ENCODE peak calls at places on chromosomes 5 and 9, in seven cellular contexts. Z is uterus; K is colonic mucosa; A is thoracic aorta; O is left ventricle myocardium inferior; V is neuronal stem cell; L is CD8-positive, alpha-beta memory T cell. F is an unnamed sample.

GRCh38 chr9:97312556-97312955 is 5.1 kb downstream of the CCDC180 start:
- DNase-seq in A (no peak), O (no peak), Z (no peak), K (no peak), L (no peak), V (no peak), F (no peak)

GRCh38 chr9:128203024-128203841 is at the start of gene DNM1:
- DNase-seq in V (peak; percentile 78), Z (peak; percentile 69), A (no peak), K (peak; percentile 49), L (peak; percentile 77), O (peak; percentile 61), F (peak; percentile 66)

GRCh38 chr9:133477992-133478850 is 678 bp downstream of the SLC2A6 start:
- DNase-seq in O (peak; percentile 43), K (no peak), A (no peak), V (peak; percentile 39), L (no peak), Z (no peak), F (peak; percentile 58)

GRCh38 chr9:5688109-5688508 is 59.2 kb downstream of the RIC1 start:
- DNase-seq in Z (no peak), L (no peak), V (no peak), O (no peak), K (no peak), A (no peak), F (no peak)

GRCh38 chr5:142644127-142644526 is 41.8 kb downstream of the FGF1 start:
- DNase-seq in K (no peak), V (no peak), A (no peak), L (no peak), O (no peak), Z (no peak), F (no peak)

GRCh38 chr9:95670122-95670521 is 153.4 kb upstream of the PTCH1 start:
- DNase-seq in V (no peak), K (no peak), A (no peak), Z (no peak), O (no peak), L (no peak), F (no peak)

GRCh38 chr9:631596-631995 is 209.9 kb upstream of the DMRT1 start:
- DNase-seq in A (no peak), Z (no peak), K (no peak), V (no peak), L (no peak), O (no peak), F (no peak)

GRCh38 chr5:56561-57290 is 35.2 kb upstream of the PLEKHG4B start:
- DNase-seq in V (peak; percentile 79), Z (no peak), O (no peak), A (no peak), K (no peak), L (no peak), F (no peak)

GRCh38 chr5:79183617-79184016 is 52.3 kb upstream of the JMY start:
- DNase-seq in O (no peak), L (no peak), V (no peak), A (no peak), Z (no peak), K (no peak), F (no peak)

GRCh38 chr9:84166828-84167400 is 173.6 kb downstream of the SLC28A3 start:
- DNase-seq in O (no peak), Z (no peak), A (no peak), L (no peak), V (no peak), K (no peak), F (peak; percentile 52)

GRCh38 chr9:135906291-135907005 is 898 bp downstream of the CAMSAP1 start:
- DNase-seq in L (peak; percentile 12), Z (peak; percentile 23), A (no peak), O (no peak), V (peak; percentile 23), K (peak; percentile 33), F (no peak)

GRCh38 chr5:82793808-82794419 is 283.3 kb downstream of the TMEM167A start:
- DNase-seq in A (no peak), L (peak; percentile 4), O (no peak), V (peak; percentile 21), Z (no peak), K (peak; percentile 51), F (no peak)

GRCh38 chr5:172564883-172565282 is 76.2 kb upstream of the NEURL1B start:
- DNase-seq in A (no peak), L (no peak), Z (no peak), K (no peak), O (no peak), V (no peak), F (no peak)

GRCh38 chr5:135488727-135489465 is 36.7 kb upstream of the TIFAB start:
- DNase-seq in V (peak; percentile 89), A (no peak), O (no peak), K (no peak), L (no peak), Z (no peak), F (no peak)

GRCh38 chr9:135840107-135840506 is 67.2 kb downstream of the CAMSAP1 start:
- DNase-seq in L (no peak), O (no peak), A (no peak), V (no peak), Z (no peak), K (no peak), F (no peak)

GRCh38 chr5:95760291-95761191 is 29.4 kb downstream of the RHOBTB3 start:
- DNase-seq in L (peak; percentile 15), A (no peak), K (no peak), Z (no peak), V (no peak), O (no peak), F (no peak)
- H3K4me3 ChIP-seq in L (peak overlapping the region; percentile 59), A (peak overlapping the region; percentile 36), K (no peak overlapping the region), Z (no peak overlapping the region), V (no peak overlapping the region), O (peak overlapping the region; percentile 32), F (no peak overlapping the region)

DNA sequence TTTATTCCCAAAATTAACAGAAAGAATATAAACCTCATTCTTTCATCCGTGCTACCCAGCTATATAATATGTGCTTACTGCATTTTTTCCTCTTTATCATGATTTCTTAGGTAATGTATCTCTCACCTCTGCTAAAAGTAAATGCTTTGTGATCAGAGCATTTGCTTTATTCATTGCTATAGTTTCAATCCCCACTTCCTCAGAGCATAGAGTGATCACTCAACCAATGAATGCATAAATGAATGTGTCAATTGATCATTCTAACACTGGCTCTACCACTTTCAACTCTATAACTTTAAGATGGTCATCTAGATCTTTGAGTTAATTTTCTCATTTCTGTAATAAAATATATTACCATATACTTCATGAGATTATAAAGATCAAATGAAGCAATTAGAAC is 719.2 kb downstream of the CETN3 start:
- DNase-seq in V (no peak), K (no peak), L (no peak), O (no peak), Z (no peak), A (no peak), F (no peak)
- H3K36me3 ChIP-seq in V (no peaks in the 10 kb centered on the region), K (no peaks in the 10 kb centered on the region), L (no peaks in the 10 kb centered on the region), O (no peaks in the 10 kb centered on the region), Z (no peaks in the 10 kb centered on the region), A (no peaks in the 10 kb centered on the region), F (no peaks in the 10 kb centered on the region)

DNA sequence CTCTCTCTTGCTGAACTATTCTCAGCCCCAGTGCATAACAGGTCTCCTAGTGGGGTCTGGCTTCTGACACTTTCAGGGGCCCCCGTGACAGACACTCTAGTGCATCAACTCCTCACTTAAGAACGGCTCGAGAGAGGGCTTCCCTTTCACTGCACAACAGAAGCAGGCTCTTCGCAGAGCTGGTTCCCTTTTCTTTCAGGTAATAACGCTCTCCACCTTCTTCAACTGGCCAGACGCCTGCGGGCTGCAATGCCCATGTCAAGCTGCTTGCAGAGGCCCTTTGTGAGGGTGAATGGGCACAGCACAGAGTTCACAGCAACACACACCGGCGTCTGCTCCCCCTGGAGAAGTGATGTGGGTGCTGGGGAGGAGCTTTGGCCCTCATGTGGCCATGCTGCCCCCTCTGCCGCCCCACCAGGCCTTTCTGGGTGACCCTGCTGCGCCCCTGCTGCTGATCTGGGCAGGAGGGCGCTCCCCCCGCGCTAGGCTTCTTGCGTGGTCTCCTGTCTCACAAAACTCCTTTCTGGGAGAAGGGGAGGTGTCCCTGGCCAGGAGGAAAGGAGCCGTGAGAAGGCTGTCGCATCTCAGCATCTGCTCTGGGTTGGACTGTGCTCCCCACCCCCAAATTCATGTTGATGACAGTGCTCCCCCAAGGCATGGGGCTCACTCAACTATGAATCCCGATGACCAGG is 2.4 kb downstream of the MRPL36 start:
- DNase-seq in Z (no peak), V (no peak), K (no peak), O (no peak), L (no peak), A (no peak), F (no peak)
- H3K4me3 ChIP-seq in Z (no peak overlapping the region), V (no peak overlapping the region), K (no peak overlapping the region), O (no peak overlapping the region), L (no peak overlapping the region), A (no peak overlapping the region), F (no peak overlapping the region)

GRCh38 chr9:32502996-32503395 is 23.0 kb downstream of the RIGI start:
- DNase-seq in L (no peak), V (no peak), K (no peak), O (no peak), Z (no peak), A (no peak), F (no peak)

GRCh38 chr9:32502459-32502858 is 23.5 kb downstream of the RIGI start:
- DNase-seq in L (no peak), K (no peak), V (no peak), A (no peak), O (no peak), Z (no peak), F (no peak)

GRCh38 chr9:32500768-32501167 is 25.2 kb downstream of the RIGI start:
- DNase-seq in L (no peak), A (no peak), K (no peak), V (no peak), O (no peak), Z (no peak), F (no peak)
- H3K36me3 ChIP-seq in L (no peaks in the 10 kb centered on the region), A (peaks cover 11% of the 10 kb centered on the region), K (no peaks in the 10 kb centered on the region), V (peaks cover 3% of the 10 kb centered on the region), O (peaks cover 31% of the 10 kb centered on the region), Z (no peaks in the 10 kb centered on the region), F (no peaks in the 10 kb centered on the region)

GRCh38 chr9:19470981-19471650 is 62.3 kb downstream of the ACER2 start:
- DNase-seq in Z (no peak), O (no peak), V (no peak), L (no peak), A (no peak), K (no peak), F (no peak)
- H3K4me3 ChIP-seq in Z (no peak overlapping the region), O (peak overlapping the region; percentile 35), V (no peak overlapping the region), L (no peak overlapping the region), A (no peak overlapping the region), K (no peak overlapping the region), F (no peak overlapping the region)

GRCh38 chr9:94280409-94280989 is 21.4 kb downstream of the ZNF169 start:
- DNase-seq in K (no peak), O (no peak), A (no peak), V (no peak), L (no peak), Z (no peak), F (no peak)
- H3K36me3 ChIP-seq in K (peaks cover 5% of the 10 kb centered on the region), O (peaks cover 20% of the 10 kb centered on the region), A (peaks cover 8% of the 10 kb centered on the region), V (peaks cover 3% of the 10 kb centered on the region), L (peaks cover 22% of the 10 kb centered on the region), Z (no peaks in the 10 kb centered on the region), F (peaks cover 20% of the 10 kb centered on the region)

GRCh38 chr5:19001054-19001453 is 986.9 kb downstream of the CDH18 start:
- DNase-seq in Z (no peak), A (no peak), O (no peak), L (no peak), K (no peak), V (no peak), F (no peak)
- H3K4me3 ChIP-seq in Z (no peak overlapping the region), A (no peak overlapping the region), O (no peak overlapping the region), L (no peak overlapping the region), K (no peak overlapping the region), V (no peak overlapping the region), F (no peak overlapping the region)